ENCODE peak calls at places on chromosomes 1 and 21, in six cellular contexts. I is HCT116; V is CD8-positive, alpha-beta memory T cell; U is uterus; T is CD8-positive, alpha-beta T cell; J is PC-9. Y is an unnamed sample.

GRCh38 chr1:228006793-228007053 is at the start of gene WNT3A:
- DNase-seq in U (no peak), I (no peak), V (no peak), J (no peak), T (no peak), Y (no peak)

GRCh38 chr1:108089482-108089881 is 110.7 kb downstream of the SLC25A24 start:
- DNase-seq in V (no peak), J (no peak), T (no peak), I (no peak), U (no peak), Y (no peak)

GRCh38 chr1:116345830-116346229 is 27.2 kb upstream of the ATP1A1 start:
- DNase-seq in I (no peak), J (no peak), U (no peak), V (peak; percentile 5), T (peak; percentile 64), Y (no peak)

GRCh38 chr1:168392958-168393357 is 112.3 kb downstream of the TBX19 start:
- DNase-seq in J (no peak), V (no peak), T (no peak), U (no peak), I (no peak), Y (no peak)

GRCh38 chr1:44236873-44237272 is 23.6 kb downstream of the DMAP1 start:
- DNase-seq in T (no peak), J (no peak), V (no peak), I (no peak), U (no peak), Y (no peak)

GRCh38 chr1:33826311-33826710 is 37.6 kb upstream of the HMGB4 start:
- DNase-seq in V (no peak), J (no peak), T (no peak), I (no peak), U (no peak), Y (no peak)

GRCh38 chr21:45858180-45858579 is 123.4 kb upstream of the COL6A1 start:
- DNase-seq in I (no peak), V (no peak), T (no peak), J (no peak), U (no peak), Y (no peak)

GRCh38 chr1:94783342-94784264 is 36.6 kb upstream of the SLC44A3 start:
- DNase-seq in T (no peak), U (peak; percentile 87), V (no peak), I (no peak), J (peak; percentile 94), Y (peak; percentile 93)

GRCh38 chr1:22625262-22625925 is 11.0 kb upstream of the C1QA start:
- DNase-seq in U (no peak), V (no peak), I (no peak), J (no peak), T (no peak), Y (no peak)

GRCh38 chr1:10979483-10979920 is 33.0 kb upstream of the TARDBP start:
- DNase-seq in J (no peak), I (no peak), U (no peak), T (no peak), V (no peak), Y (peak; percentile 59)

GRCh38 chr1:54547601-54548388 is at the start of gene ACOT11:
- DNase-seq in J (no peak), T (no peak), V (no peak), U (peak; percentile 86), I (no peak), Y (peak; percentile 95)

GRCh38 chr1:167489581-167490340 is 28.6 kb downstream of the CD247 start:
- DNase-seq in I (no peak), V (no peak), J (no peak), U (no peak), T (peak; percentile 67), Y (no peak)

GRCh38 chr1:58858344-58858673 is 74.5 kb upstream of the JUN start:
- DNase-seq in V (no peak), J (no peak), T (peak; percentile 11), I (no peak), U (no peak), Y (no peak)

GRCh38 chr1:119046429-119047039 is 58.4 kb upstream of the TBX15 start:
- DNase-seq in T (no peak), U (peak; percentile 26), I (no peak), V (no peak), J (peak; percentile 17), Y (peak; percentile 81)

GRCh38 chr1:114702699-114703098 is 7.4 kb upstream of the AMPD1 start:
- DNase-seq in T (no peak), I (no peak), U (no peak), J (no peak), V (no peak), Y (no peak)

GRCh38 chr1:43204394-43204793 is 32.3 kb downstream of the CFAP57 start:
- DNase-seq in U (no peak), T (no peak), I (no peak), V (no peak), J (no peak), Y (no peak)

GRCh38 chr1:10530756-10531155 is 56.0 kb downstream of the PEX14 start:
- DNase-seq in I (no peak), T (no peak), J (no peak), U (no peak), V (no peak), Y (no peak)

GRCh38 chr1:173056355-173056754 is 5.6 kb upstream of the TNFSF18 start:
- DNase-seq in U (no peak), J (peak; percentile 94), I (no peak), T (no peak), V (no peak), Y (no peak)

GRCh38 chr1:8217809-8218208 is 100.1 kb upstream of the SLC45A1 start:
- DNase-seq in I (no peak), U (no peak), V (no peak), J (no peak), T (no peak), Y (no peak)

GRCh38 chr1:3623441-3624150 is 1.2 kb upstream of the TPRG1L start:
- DNase-seq in T (no peak), U (no peak), V (no peak), J (no peak), I (no peak), Y (peak; percentile 45)

GRCh38 chr1:3624194-3625136 is at the start of gene TPRG1L:
- DNase-seq in I (peak; percentile 82), T (peak; percentile 98), U (peak; percentile 98), V (peak; percentile 98), J (peak; percentile 86), Y (peak; percentile 98)

GRCh38 chr1:3628445-3628844 is 3.6 kb downstream of the TPRG1L start:
- DNase-seq in T (no peak), V (no peak), U (no peak), J (no peak), I (no peak), Y (peak; percentile 12)

GRCh38 chr1:3627515-3628253 is 2.9 kb downstream of the TPRG1L start:
- DNase-seq in T (no peak), I (no peak), V (no peak), U (no peak), J (no peak), Y (peak; percentile 48)

DNA sequence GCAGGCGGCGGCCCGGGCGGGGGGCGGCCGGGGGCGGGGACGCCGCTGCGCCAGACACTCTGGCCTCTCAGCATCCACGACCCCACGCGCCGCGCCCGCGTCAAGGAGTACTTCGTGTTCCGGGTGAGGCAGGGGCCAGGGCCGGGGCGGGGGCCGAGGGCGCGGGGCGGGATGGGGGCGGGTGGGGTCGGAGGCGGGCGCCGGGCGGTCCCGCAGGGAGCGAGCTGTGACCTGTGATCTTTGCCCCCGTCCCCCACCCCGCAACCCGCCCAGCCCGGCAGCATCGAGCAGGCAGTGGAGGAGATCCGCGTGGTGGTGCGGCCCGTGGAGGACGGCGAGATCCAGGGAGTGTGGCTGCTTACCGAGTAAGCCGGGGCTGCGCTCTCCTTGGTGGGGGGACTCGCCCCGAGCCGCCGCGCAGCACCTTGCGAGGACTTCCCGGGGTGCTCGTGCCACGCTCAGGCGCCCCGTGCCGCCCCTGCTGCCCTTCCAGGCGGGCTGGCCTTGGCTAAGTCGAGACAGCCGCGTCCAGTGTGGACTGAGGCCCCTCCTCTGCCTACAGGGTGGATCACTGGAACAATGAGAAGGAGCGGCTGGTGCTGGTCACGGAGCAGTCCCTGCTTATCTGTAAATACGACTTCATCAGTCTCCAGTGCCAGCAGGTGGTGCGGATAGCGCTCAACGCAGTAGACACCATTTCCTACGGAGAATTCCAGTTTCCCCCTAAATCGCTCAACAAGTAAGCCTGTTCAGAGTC is 514 bp downstream of the TPRG1L start:
- DNase-seq in I (no peak), J (peak; percentile 45), V (no peak), U (no peak), T (no peak), Y (peak; percentile 71)
- H3K27ac ChIP-seq in I (peak overlapping the region; percentile 39), J (no peak overlapping the region), V (peak overlapping the region; percentile 84), U (peak overlapping the region; percentile 81), T (peak overlapping the region; percentile 89), Y (no peak overlapping the region)

GRCh38 chr1:64877151-64877550 is 89.2 kb downstream of the JAK1 start:
- DNase-seq in V (no peak), T (peak; percentile 42), I (no peak), J (no peak), U (no peak), Y (no peak)
- H3K4me1 ChIP-seq in V (peaks cover 55% of the 10 kb centered on the region), T (peaks cover 48% of the 10 kb centered on the region), I (no peaks in the 10 kb centered on the region), J (no peaks in the 10 kb centered on the region), U (no peaks in the 10 kb centered on the region), Y (peaks cover 2% of the 10 kb centered on the region)

DNA sequence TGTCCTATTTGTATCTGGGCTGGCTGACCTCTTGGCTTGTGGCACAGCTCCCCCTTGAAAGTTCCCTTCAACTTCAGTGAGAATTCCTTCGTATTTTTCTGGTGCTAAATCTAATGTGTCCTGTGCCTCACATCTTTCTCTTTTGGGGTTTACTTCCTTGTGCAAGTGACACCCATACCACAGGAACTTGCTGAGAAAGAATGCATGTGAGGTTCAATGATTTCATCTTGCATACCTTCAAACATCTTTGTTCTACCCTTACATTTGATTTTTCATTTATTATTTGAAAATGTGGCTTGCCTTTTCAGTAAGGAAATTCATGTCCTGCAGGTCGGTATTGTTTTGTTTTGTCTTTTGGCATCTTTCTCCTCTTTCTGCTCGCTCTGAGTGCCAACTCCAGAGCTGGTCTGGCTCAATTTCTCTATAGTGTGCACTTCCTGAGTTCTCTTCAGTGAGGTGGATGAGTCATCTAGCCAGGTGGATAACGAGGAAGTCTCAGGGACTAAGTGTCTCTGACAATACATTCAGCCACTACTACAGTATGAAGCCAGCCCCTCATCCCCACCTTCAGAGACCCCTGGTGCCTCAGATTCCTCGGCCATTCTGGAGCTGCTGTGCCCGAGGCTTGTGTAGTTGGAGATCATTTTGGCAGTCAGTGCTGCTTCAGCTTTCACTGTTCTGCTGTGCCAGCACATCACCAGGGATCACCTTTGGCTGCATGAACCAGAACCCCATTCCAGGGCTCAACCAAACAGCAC is 59.4 kb downstream of the RIPK4 start:
- DNase-seq in I (peak; percentile 26), U (no peak), J (peak; percentile 90), V (no peak), T (no peak), Y (no peak)
- H3K27ac ChIP-seq in I (no peak overlapping the region), U (no peak overlapping the region), J (peak overlapping the region; percentile 93), V (no peak overlapping the region), T (no peak overlapping the region), Y (no peak overlapping the region)

GRCh38 chr1:156490401-156491032 is 10.1 kb downstream of the MEF2D start:
- DNase-seq in J (no peak), I (no peak), V (no peak), U (peak; percentile 69), T (no peak), Y (peak; percentile 79)
- H3K4me1 ChIP-seq in J (peaks cover 42% of the 10 kb centered on the region), I (peaks cover 40% of the 10 kb centered on the region), V (peaks cover 95% of the 10 kb centered on the region), U (peaks cover 22% of the 10 kb centered on the region), T (peaks cover 96% of the 10 kb centered on the region), Y (peaks cover 72% of the 10 kb centered on the region)